ENCODE peak calls at places on chromosomes 7 and 10, in four cellular contexts. M is AG10803, G is iPS-NIHi11, R is amniotic stem cell. B is an unnamed sample.
A peak's percentile ranks its signal among the peaks of the same experiment; 100 is the strongest.

GRCh38 chr7:156475179-156475578 is 165.4 kb upstream of the RNF32 start:
- DNase-seq in M (no peak), G (no peak), R (no peak), B (no peak)

GRCh38 chr7:37032258-37032601 is 307.9 kb upstream of the AOAH start:
- DNase-seq in M (no peak), G (no peak), R (no peak), B (no peak)

GRCh38 chr7:112550468-112551060 is 69.8 kb downstream of the LSMEM1 start:
- DNase-seq in M (peak; percentile 70), G (peak; percentile 41), R (peak; percentile 14), B (peak; percentile 36)

GRCh38 chr10:785539-786214 is 96.2 kb upstream of the DIP2C start:
- DNase-seq in M (no peak), G (no peak), R (no peak), B (no peak)

GRCh38 chr7:146683439-146683838 is 566.8 kb downstream of the CNTNAP2 start:
- DNase-seq in M (no peak), G (no peak), R (peak; percentile 17), B (no peak)

GRCh38 chr10:665579-666091 is 23.8 kb downstream of the DIP2C start:
- DNase-seq in M (no peak), G (no peak), R (no peak), B (peak; percentile 80)

GRCh38 chr7:141676618-141677017 is 25.3 kb downstream of the DENND11 start:
- DNase-seq in M (peak; percentile 18), G (no peak), R (no peak), B (no peak)

GRCh38 chr10:59276928-59277327 is 85.4 kb downstream of the FAM13C start:
- DNase-seq in M (no peak), G (no peak), R (no peak), B (no peak)

GRCh38 chr10:110006358-110007170 is 1.2 kb upstream of the ADD3 start:
- DNase-seq in M (peak; percentile 80), G (peak; percentile 12), R (no peak), B (peak; percentile 78)

GRCh38 chr7:112572669-112573301 is 92.0 kb downstream of the LSMEM1 start:
- DNase-seq in M (no peak), G (no peak), R (no peak), B (no peak)

GRCh38 chr7:12030116-12030515 is 181.0 kb upstream of the TMEM106B start:
- DNase-seq in M (peak; percentile 30), G (no peak), R (no peak), B (no peak)

GRCh38 chr7:11707606-11708193 is 124.3 kb downstream of the THSD7A start:
- DNase-seq in M (no peak), G (no peak), R (no peak), B (no peak)

GRCh38 chr10:120989279-120989678 is 138.1 kb downstream of the WDR11 start:
- DNase-seq in M (no peak), G (no peak), R (no peak), B (no peak)

GRCh38 chr7:85160223-85160622 is 26.6 kb downstream of the SEMA3D start:
- DNase-seq in M (peak; percentile 14), G (no peak), R (peak; percentile 39), B (no peak)

GRCh38 chr7:35991511-35992232 is 161.4 kb upstream of the EEPD1 start:
- DNase-seq in M (no peak), G (no peak), R (no peak), B (no peak)

GRCh38 chr10:12811725-12812310 is 189.7 kb downstream of the CCDC3 start:
- DNase-seq in M (no peak), G (no peak), R (no peak), B (no peak)

GRCh38 chr10:84901885-84902284 is 573.5 kb downstream of the CCSER2 start:
- DNase-seq in M (no peak), G (no peak), R (no peak), B (no peak)

GRCh38 chr10:85124592-85124991 is 796.2 kb downstream of the CCSER2 start:
- DNase-seq in M (no peak), G (no peak), R (no peak), B (no peak)

GRCh38 chr10:93190377-93190776 is 116.7 kb downstream of the CYP26A1 start:
- DNase-seq in M (no peak), G (no peak), R (no peak), B (no peak)

GRCh38 chr7:134946260-134946659 is 40.0 kb upstream of the AGBL3 start:
- DNase-seq in M (peak; percentile 45), G (no peak), R (no peak), B (no peak)

GRCh38 chr10:116097239-116097751 is 175.7 kb downstream of the GFRA1 start:
- DNase-seq in M (no peak), G (no peak), R (no peak), B (no peak)

GRCh38 chr10:104347295-104348045 is 6.2 kb upstream of the CFAP58 start:
- DNase-seq in M (no peak), G (no peak), R (no peak), B (no peak)

GRCh38 chr10:17115683-17116082 is 13.9 kb downstream of the CUBN start:
- DNase-seq in M (peak; percentile 28), G (no peak), R (no peak), B (peak; percentile 37)

GRCh38 chr7:2114052-2114451 is 118.7 kb downstream of the MAD1L1 start:
- DNase-seq in M (peak; percentile 49), G (no peak), R (peak; percentile 38), B (peak; percentile 91)

B was measured in hepatic stellate cell.